ENCODE peak calls at places on chromosomes 4 and X, in five cellular contexts. V is stimulated activated CD8-positive, alpha-beta memory T cell treated with anti-CD3 and anti-CD28 coated beads, Interleukin-15, amount 100 ng/mL, for 4 hours; O is CD8-positive, alpha-beta T cell; M is AG10803; I is neural crest cell. J is an unnamed sample.

GRCh38 chr4:76306882-76307669 is 543 bp downstream of the STBD1 start:
- DNase-seq in V (no peak), O (no peak), M (peak; percentile 57), I (peak; percentile 41), J (peak; percentile 48)

GRCh38 chr4:119490335-119490734 is 138.3 kb downstream of the PDE5A start:
- DNase-seq in V (no peak), O (no peak), M (peak; percentile 11), I (no peak), J (no peak)

GRCh38 chr4:38145741-38146140 is 185.5 kb downstream of the PTTG2 start:
- DNase-seq in V (no peak), O (no peak), M (peak; percentile 59), I (no peak), J (no peak)

GRCh38 chrX:23732704-23733103 is 10.4 kb downstream of the ACOT9 start:
- DNase-seq in V (no peak), O (no peak), M (no peak), I (no peak), J (no peak)

GRCh38 chr4:153616005-153616555 is 68.0 kb upstream of the TLR2 start:
- DNase-seq in V (no peak), O (peak; percentile 7), M (no peak), I (no peak), J (no peak)

GRCh38 chr4:101050836-101051205 is 296.5 kb downstream of the PPP3CA start:
- DNase-seq in V (no peak), O (no peak), M (no peak), I (no peak), J (no peak)

GRCh38 chrX:43940811-43941210 is 32.4 kb downstream of the NDP start:
- DNase-seq in V (no peak), O (no peak), M (peak; percentile 25), I (no peak), J (no peak)

GRCh38 chr4:186719925-186720694 is 3.5 kb downstream of the FAT1 start:
- DNase-seq in V (no peak), O (no peak), M (peak; percentile 49), I (peak; percentile 27), J (no peak)

GRCh38 chrX:7926501-7926900 is 712 bp downstream of the PNPLA4 start:
- DNase-seq in V (no peak), O (no peak), M (no peak), I (no peak), J (no peak)

GRCh38 chrX:119247702-119248101 is 11.6 kb downstream of the PGRMC1 start:
- DNase-seq in V (no peak), O (no peak), M (no peak), I (no peak), J (no peak)

GRCh38 chr4:127055349-127055748 is 577.4 kb upstream of the INTU start:
- DNase-seq in V (no peak), O (no peak), M (peak; percentile 30), I (no peak), J (no peak)

GRCh38 chrX:110168585-110168984 is 149.3 kb downstream of the AMMECR1 start:
- DNase-seq in V (no peak), O (no peak), M (peak; percentile 17), I (no peak), J (no peak)